ENCODE peak calls at places on chromosomes 2 and 18, in ten cellular contexts. C, O, V, X, I, S, L, U, N and A are unnamed samples.

GRCh38 chr2:188046437-188046836 is 245.2 kb upstream of the GULP1 start:
- DNase-seq in C (no peak), O (no peak), V (no peak), X (no peak), I (no peak), S (no peak), L (no peak), U (no peak), N (no peak), A (no peak)

GRCh38 chr2:11236335-11236734 is 81.1 kb downstream of the SLC66A3 start:
- DNase-seq in C (no peak), O (no peak), V (no peak), X (no peak), I (no peak), S (no peak), L (no peak), U (no peak), N (no peak), A (no peak)

GRCh38 chr2:96402591-96402990 is 67.0 kb downstream of the NCAPH start:
- DNase-seq in C (no peak), O (no peak), V (no peak), X (no peak), I (no peak), S (no peak), L (peak; percentile 22), U (no peak), N (no peak), A (no peak)

GRCh38 chr18:50507120-50507590 is 52.7 kb upstream of the MAPK4 start:
- DNase-seq in C (peak; percentile 13), O (peak; percentile 12), V (peak; percentile 61), X (peak; percentile 16), I (peak; percentile 42), S (peak; percentile 76), L (no peak), U (no peak), N (no peak), A (no peak)

GRCh38 chr2:26805241-26805676 is 19.4 kb downstream of the CENPA start:
- DNase-seq in C (peak; percentile 99), O (no peak), V (no peak), X (no peak), I (no peak), S (no peak), L (no peak), U (no peak), N (no peak), A (peak; percentile 75)

GRCh38 chr18:47260138-47260923 is 8.9 kb upstream of the SKOR2 start:
- DNase-seq in C (peak; percentile 43), O (peak; percentile 2), V (peak; percentile 78), X (no peak), I (peak; percentile 51), S (peak; percentile 86), L (peak; percentile 87), U (no peak), N (no peak), A (peak; percentile 55)

GRCh38 chr2:150224321-150224720 is 263.1 kb downstream of the RND3 start:
- DNase-seq in C (no peak), O (no peak), V (no peak), X (no peak), I (no peak), S (no peak), L (no peak), U (no peak), N (no peak), A (no peak)

GRCh38 chr2:46555011-46555410 is 75.6 kb downstream of the TMEM247 start:
- DNase-seq in C (no peak), O (no peak), V (peak; percentile 28), X (no peak), I (no peak), S (peak; percentile 69), L (no peak), U (no peak), N (no peak), A (no peak)

GRCh38 chr2:134235771-134236170 is 18.1 kb upstream of the MGAT5 start:
- DNase-seq in C (no peak), O (no peak), V (no peak), X (no peak), I (no peak), S (no peak), L (no peak), U (no peak), N (no peak), A (no peak)

GRCh38 chr2:52034706-52035105 is 1002.8 kb upstream of the NRXN1 start:
- DNase-seq in C (no peak), O (no peak), V (no peak), X (no peak), I (no peak), S (no peak), L (no peak), U (no peak), N (no peak), A (no peak)

GRCh38 chr2:108975613-108976435 is 13.2 kb downstream of the EDAR start:
- DNase-seq in C (no peak), O (no peak), V (no peak), X (no peak), I (no peak), S (no peak), L (no peak), U (peak; percentile 52), N (no peak), A (no peak)

GRCh38 chr2:144429396-144430112 is 90.4 kb downstream of the ZEB2 start:
- DNase-seq in C (no peak), O (no peak), V (no peak), X (no peak), I (no peak), S (no peak), L (no peak), U (no peak), N (no peak), A (no peak)
- H3K4me1 ChIP-seq in C (no peaks in the 10 kb centered on the region), O (no peaks in the 10 kb centered on the region), V (peaks cover 19% of the 10 kb centered on the region), X (no peaks in the 10 kb centered on the region), I (peaks cover 98% of the 10 kb centered on the region), S (no peaks in the 10 kb centered on the region), L (peaks cover 40% of the 10 kb centered on the region), U (peaks cover 90% of the 10 kb centered on the region), N (no peaks in the 10 kb centered on the region), A (no peaks in the 10 kb centered on the region)

DNA sequence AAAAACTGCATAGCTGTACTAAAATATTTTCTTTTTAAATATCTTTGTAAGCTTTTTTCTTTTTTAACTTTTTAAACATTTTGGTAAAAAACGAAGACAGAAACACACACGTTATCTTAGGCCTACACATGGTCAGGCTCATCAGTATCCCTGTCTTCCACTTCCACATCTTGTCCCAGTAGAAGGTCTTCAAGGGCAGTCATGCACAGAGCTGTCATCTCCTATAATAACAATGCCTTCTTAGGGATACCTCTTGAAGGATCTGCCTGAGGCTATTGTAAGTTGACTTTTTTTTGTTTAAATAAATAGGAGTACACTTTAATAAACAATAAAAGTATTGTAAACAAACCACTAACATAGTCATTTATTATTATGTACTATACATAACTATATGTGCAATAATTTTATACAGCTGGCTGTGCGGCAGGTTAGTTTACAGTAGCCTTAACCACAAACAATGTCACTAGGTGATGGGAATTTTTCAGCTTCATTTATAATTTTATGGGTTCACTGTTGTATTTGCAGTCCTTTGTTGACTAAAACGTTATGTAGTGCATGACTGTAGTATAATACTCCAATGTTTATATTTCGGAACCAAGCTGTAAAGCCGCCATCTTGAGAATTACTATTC is 124.4 kb downstream of the MAP4K4 start:
- DNase-seq in C (no peak), O (no peak), V (no peak), X (no peak), I (no peak), S (no peak), L (no peak), U (no peak), N (no peak), A (no peak)
- H3K4me1 ChIP-seq in C (peaks cover 80% of the 10 kb centered on the region), O (no peaks in the 10 kb centered on the region), V (peaks cover 28% of the 10 kb centered on the region), X (peaks cover 2% of the 10 kb centered on the region), I (peaks cover 72% of the 10 kb centered on the region), S (peaks cover 11% of the 10 kb centered on the region), L (peaks cover 27% of the 10 kb centered on the region), U (peaks cover 48% of the 10 kb centered on the region), N (peaks cover 36% of the 10 kb centered on the region), A (peaks cover 85% of the 10 kb centered on the region)

GRCh38 chr18:63460414-63460813 is 16.3 kb upstream of the SERPINB5 start:
- DNase-seq in C (no peak), O (no peak), V (no peak), X (no peak), I (no peak), S (no peak), L (no peak), U (no peak), N (no peak), A (no peak)
- H3K4me1 ChIP-seq in C (no peaks in the 10 kb centered on the region), O (no peaks in the 10 kb centered on the region), V (no peaks in the 10 kb centered on the region), X (no peaks in the 10 kb centered on the region), I (no peaks in the 10 kb centered on the region), S (no peaks in the 10 kb centered on the region), L (no peaks in the 10 kb centered on the region), U (no peaks in the 10 kb centered on the region), N (no peaks in the 10 kb centered on the region), A (peaks cover 2% of the 10 kb centered on the region)

DNA sequence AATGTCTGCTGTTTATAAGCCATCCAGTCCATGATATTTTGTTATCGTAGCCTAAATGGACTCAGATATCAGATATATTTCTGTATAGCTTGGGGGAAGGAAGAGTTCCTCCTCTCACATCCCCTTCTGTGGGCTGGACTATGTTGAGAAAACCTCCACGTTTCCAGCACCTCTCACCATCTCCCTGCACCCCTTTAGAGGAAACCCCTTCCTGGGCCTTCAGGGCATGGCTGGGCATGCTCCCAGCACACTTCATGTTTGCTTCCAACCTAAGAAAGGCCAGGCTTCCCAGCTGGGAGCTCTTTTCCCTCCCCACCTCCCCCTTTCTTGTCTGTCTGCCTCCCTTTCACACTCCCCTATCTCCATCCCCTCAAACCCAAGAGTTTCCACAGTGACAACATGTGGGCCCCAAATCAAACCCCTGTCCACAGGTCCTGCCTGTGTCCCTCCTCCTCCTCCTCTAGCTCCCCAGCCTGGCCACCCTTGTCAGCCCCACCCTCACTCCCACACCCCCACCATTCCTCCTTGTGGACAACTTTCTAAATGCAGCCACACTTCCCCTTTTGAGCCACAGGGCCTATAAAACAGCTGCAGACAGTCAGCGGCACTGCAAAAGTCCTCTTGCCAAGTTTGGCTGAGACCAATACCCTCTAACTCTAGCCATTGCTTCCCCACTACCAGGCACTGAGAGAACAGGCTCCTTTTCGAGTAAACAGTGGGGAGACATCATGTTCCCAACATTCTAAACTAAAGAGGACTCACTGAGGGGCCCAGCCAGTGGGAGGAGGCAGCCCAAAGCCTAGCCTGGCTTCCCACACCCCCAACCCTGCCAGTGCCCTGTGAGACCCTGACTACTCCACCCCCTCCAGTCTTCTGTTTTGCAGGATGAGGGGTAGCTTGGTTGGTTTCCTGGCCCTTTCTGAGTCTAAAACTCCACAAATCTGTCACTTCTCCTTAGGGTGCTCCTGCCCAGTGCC is 120.5 kb downstream of the ZFP36L2 start:
- DNase-seq in C (peak; percentile 44), O (peak; percentile 35), V (peak; percentile 68), X (peak; percentile 66), I (peak; percentile 53), S (no peak), L (no peak), U (peak; percentile 80), N (no peak), A (no peak)
- H3K4me1 ChIP-seq in C (peaks cover 52% of the 10 kb centered on the region), O (no peaks in the 10 kb centered on the region), V (peaks cover 32% of the 10 kb centered on the region), X (no peaks in the 10 kb centered on the region), I (peaks cover 87% of the 10 kb centered on the region), S (peaks cover 4% of the 10 kb centered on the region), L (peaks cover 75% of the 10 kb centered on the region), U (peaks cover 72% of the 10 kb centered on the region), N (no peaks in the 10 kb centered on the region), A (peaks cover 19% of the 10 kb centered on the region)

DNA sequence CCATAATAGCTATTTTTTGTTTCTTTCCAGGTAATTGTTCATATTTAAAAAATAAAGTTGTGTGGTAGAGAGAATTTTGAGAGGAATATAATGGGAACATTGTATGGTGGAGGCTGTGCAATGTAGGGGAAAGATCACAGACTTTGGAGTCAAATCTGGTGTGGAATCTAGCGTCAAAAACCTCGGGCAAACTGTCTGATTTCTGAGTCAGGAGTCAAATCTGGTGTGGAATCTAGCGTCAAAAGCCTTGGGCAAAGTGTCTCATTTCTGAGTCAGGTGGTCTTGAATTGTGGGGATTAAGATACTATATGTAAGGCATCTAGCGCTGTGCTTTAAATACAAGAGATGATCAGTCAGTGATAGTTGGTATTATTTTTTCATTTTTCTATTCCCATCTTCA is 5.1 kb downstream of the PTPN4 start:
- DNase-seq in C (peak; percentile 13), O (no peak), V (no peak), X (no peak), I (no peak), S (no peak), L (no peak), U (no peak), N (no peak), A (no peak)
- H3K4me1 ChIP-seq in C (no peaks in the 10 kb centered on the region), O (peaks cover 2% of the 10 kb centered on the region), V (peaks cover 12% of the 10 kb centered on the region), X (peaks cover 4% of the 10 kb centered on the region), I (peaks cover 31% of the 10 kb centered on the region), S (peaks cover 7% of the 10 kb centered on the region), L (peaks cover 9% of the 10 kb centered on the region), U (peaks cover 22% of the 10 kb centered on the region), N (peaks cover 64% of the 10 kb centered on the region), A (peaks cover 24% of the 10 kb centered on the region)